ENCODE peak calls at places on chromosome 7, in six cellular contexts. Y is lower lobe of right lung, P is transverse colon, E is RWPE1, L is astrocyte of the cerebellum, T is H9. O is an unnamed sample.

GRCh38 chr7:72709909-72710308 is 118.1 kb downstream of the TYW1B start:
- DNase-seq in Y (no peak), T (no peak), E (no peak), L (no peak), P (no peak), O (no peak)

GRCh38 chr7:20141666-20142065 is 75.5 kb downstream of the MACC1 start:
- DNase-seq in T (no peak), E (no peak), P (no peak), Y (no peak), L (peak), O (no peak)

GRCh38 chr7:108226723-108227359 is 96.7 kb upstream of the LAMB4 start:
- DNase-seq in E (no peak), T (no peak), P (no peak), L (peak), Y (no peak), O (no peak)

GRCh38 chr7:82699773-82700186 is 256.2 kb upstream of the CACNA2D1 start:
- DNase-seq in E (peak), Y (no peak), P (peak), L (peak), T (no peak), O (peak)

GRCh38 chr7:35799846-35800717 is 775 bp upstream of the SEPTIN7 start:
- DNase-seq in L (peak), Y (peak), T (peak), P (peak), E (peak), O (peak)

GRCh38 chr7:22589641-22590141 is 89.7 kb upstream of the STEAP1B start:
- DNase-seq in E (no peak), P (no peak), L (peak), Y (peak), T (no peak), O (peak)

GRCh38 chr7:24917510-24918239 is 62.3 kb downstream of the OSBPL3 start:
- DNase-seq in T (no peak), Y (no peak), E (no peak), L (peak), P (no peak), O (no peak)

GRCh38 chr7:135774284-135774683 is 25.7 kb upstream of the FAM180A start:
- DNase-seq in Y (no peak), P (peak), T (no peak), L (no peak), E (peak), O (no peak)

GRCh38 chr7:44693641-44694313 is 54.9 kb upstream of the ZMIZ2 start:
- DNase-seq in E (no peak), T (no peak), P (no peak), L (peak), Y (peak), O (peak)

GRCh38 chr7:22944506-22944905 is 69.4 kb downstream of the HYCC1 start:
- DNase-seq in Y (no peak), L (no peak), P (no peak), T (no peak), E (no peak), O (no peak)

GRCh38 chr7:80288175-80289122 is 153.8 kb downstream of the GNAI1 start:
- DNase-seq in E (no peak), T (peak), P (no peak), Y (no peak), L (peak), O (peak)

GRCh38 chr7:42077276-42078135 is 159.5 kb downstream of the GLI3 start:
- DNase-seq in E (no peak), T (no peak), P (no peak), L (no peak), Y (no peak), O (no peak)

GRCh38 chr7:54161621-54162020 is 380.6 kb upstream of the VSTM2A start:
- DNase-seq in E (no peak), Y (no peak), P (no peak), T (no peak), L (no peak), O (no peak)

GRCh38 chr7:139734395-139734794 is 43.4 kb downstream of the HIPK2 start:
- DNase-seq in Y (no peak), E (peak), T (no peak), P (peak), L (peak), O (peak)

GRCh38 chr7:93622036-93622714 is 47.7 kb upstream of the CALCR start:
- DNase-seq in T (peak), Y (no peak), L (peak), E (peak), P (no peak), O (peak)

GRCh38 chr7:106737202-106737562 is 76.2 kb upstream of the CCDC71L start:
- DNase-seq in P (no peak), E (peak), L (peak), T (no peak), Y (no peak), O (peak)

GRCh38 chr7:43888983-43889945 is 17.1 kb downstream of the URGCP start:
- DNase-seq in Y (no peak), T (no peak), E (no peak), P (no peak), L (no peak), O (no peak)

GRCh38 chr7:70545214-70545613 is 586.7 kb upstream of the GALNT17 start:
- DNase-seq in P (no peak), T (no peak), Y (no peak), L (no peak), E (no peak), O (no peak)

GRCh38 chr7:22433710-22434460 is 66.1 kb downstream of the STEAP1B start:
- DNase-seq in L (no peak), T (peak), P (no peak), E (peak), Y (no peak), O (no peak)

GRCh38 chr7:1852781-1853618 is 182.9 kb downstream of the ELFN1 start:
- DNase-seq in P (no peak), E (no peak), Y (peak), L (no peak), T (no peak), O (no peak)

GRCh38 chr7:104275900-104276299 is 52.5 kb upstream of the LHFPL3 start:
- DNase-seq in L (no peak), T (no peak), Y (no peak), E (no peak), P (no peak), O (peak)

GRCh38 chr7:29976673-29977072 is 12.9 kb downstream of the SCRN1 start:
- DNase-seq in E (no peak), L (peak), T (no peak), Y (no peak), P (no peak), O (no peak)

GRCh38 chr7:29974286-29974685 is 15.3 kb downstream of the SCRN1 start:
- DNase-seq in L (no peak), T (no peak), E (no peak), P (no peak), Y (no peak), O (no peak)

GRCh38 chr7:29975564-29975963 is 14.0 kb downstream of the SCRN1 start:
- DNase-seq in P (no peak), E (no peak), Y (no peak), T (no peak), L (no peak), O (no peak)

GRCh38 chr7:29977926-29978652 is 11.5 kb downstream of the SCRN1 start:
- DNase-seq in Y (no peak), L (no peak), P (no peak), E (no peak), T (peak), O (peak)

DNA sequence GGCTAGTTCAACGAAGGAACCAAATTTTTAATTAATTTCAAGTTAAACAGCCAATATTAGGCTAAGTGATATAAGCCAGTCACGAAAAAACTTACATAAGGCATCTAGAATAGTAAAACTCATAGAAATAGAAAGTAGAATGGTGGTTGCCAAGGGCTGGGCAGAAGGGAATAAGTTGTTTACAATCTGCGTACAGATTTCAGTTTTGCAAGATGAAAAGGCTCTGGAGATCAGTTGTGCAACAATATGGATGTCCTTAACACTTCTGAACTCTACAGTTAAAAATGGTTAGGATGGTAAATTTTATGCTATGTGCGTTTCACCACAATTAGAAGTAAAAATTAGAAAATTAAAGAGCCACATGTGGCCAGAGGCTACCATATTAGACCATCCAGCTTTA is 13.3 kb downstream of the SCRN1 start:
- DNase-seq in E (no peak), Y (no peak), P (no peak), L (no peak), T (no peak), O (no peak)
- TF ChIP-seq CTCF in E (no peak), Y (no peak), P (no peak), L (no peak), T (no peak), O (no peak)

GRCh38 chr7:12244129-12244528 is 33.0 kb downstream of the TMEM106B start:
- DNase-seq in T (peak), P (peak), E (peak), L (no peak), Y (peak), O (peak)
- TF ChIP-seq CTCF in T (peak), P (peak), E (no peak), L (peak), Y (peak), O (no peak)

DNA sequence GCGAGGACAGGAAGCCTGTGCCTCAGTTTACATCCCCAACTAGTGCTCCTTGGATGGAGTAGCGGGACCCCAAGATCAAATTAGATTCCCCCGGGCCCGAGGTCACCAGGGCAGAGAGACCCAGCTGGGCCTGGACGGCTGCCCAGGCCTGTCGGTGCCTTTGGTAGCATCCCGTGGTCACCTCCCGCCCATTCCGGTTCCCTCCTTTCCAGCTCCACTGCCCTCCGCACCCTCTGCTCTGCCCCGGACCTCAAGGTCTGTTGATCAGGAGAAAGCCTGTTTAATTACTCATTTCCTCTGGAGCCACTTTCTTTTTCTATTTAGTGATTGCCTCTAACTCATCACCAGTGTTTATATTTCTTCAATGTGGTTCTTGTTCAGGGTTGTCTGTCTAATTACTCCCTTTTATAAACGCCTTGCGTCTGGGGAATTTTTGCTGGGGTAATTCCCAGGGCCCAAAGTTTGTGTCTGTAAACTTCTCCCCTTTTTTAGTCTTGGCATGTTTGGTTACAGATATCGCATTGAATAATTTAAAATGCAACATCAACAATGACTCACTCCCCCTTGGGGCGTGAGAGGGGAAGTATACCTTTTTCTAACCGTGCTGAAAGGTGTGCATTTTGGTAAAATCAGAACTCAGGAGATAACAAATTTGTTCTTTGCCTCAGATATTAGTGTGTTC is 1.9 kb downstream of the FOXK1 start:
- DNase-seq in E (peak), Y (peak), T (no peak), L (no peak), P (peak), O (peak)
- TF ChIP-seq CTCF in E (no peak), Y (no peak), T (peak), L (peak), P (peak), O (peak)

GRCh38 chr7:28136420-28136819 is 44.2 kb downstream of the JAZF1 start:
- DNase-seq in Y (no peak), L (no peak), P (no peak), E (no peak), T (no peak), O (no peak)

GRCh38 chr7:28138837-28139236 is 41.8 kb downstream of the JAZF1 start:
- DNase-seq in Y (no peak), P (no peak), T (no peak), L (no peak), E (no peak), O (no peak)

GRCh38 chr7:28136885-28137284 is 43.7 kb downstream of the JAZF1 start:
- DNase-seq in T (no peak), E (no peak), P (no peak), Y (no peak), L (no peak), O (no peak)

GRCh38 chr7:28135760-28136159 is 44.8 kb downstream of the JAZF1 start:
- DNase-seq in E (no peak), P (no peak), Y (no peak), L (no peak), T (no peak), O (no peak)

DNA sequence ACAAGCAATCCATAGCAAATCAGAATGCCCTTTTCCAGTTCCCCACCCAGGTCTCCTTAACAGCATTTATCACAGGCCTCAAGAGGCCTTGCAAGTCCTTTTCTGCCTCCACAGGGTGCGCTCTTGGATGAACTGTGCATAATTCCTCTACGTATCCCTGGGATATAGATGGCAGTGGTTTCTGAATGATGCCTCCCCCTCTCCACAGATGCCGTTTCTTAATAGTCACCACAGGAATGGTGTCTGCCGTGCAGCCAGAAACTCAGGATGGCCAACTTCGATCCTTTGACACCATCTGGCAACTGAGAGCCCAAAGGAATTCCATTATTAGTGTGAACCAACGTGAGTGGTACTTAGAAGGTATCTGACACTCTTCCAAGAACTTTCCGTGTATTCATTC is 43.1 kb downstream of the JAZF1 start:
- DNase-seq in Y (no peak), P (no peak), L (peak), T (no peak), E (no peak), O (no peak)
- TF ChIP-seq CTCF in Y (no peak), P (no peak), L (peak), T (no peak), E (no peak), O (no peak)

GRCh38 chr7:5406957-5407930 is 16.4 kb downstream of the TNRC18 start:
- DNase-seq in Y (no peak), E (no peak), T (peak), L (peak), P (no peak), O (no peak)
- TF ChIP-seq CTCF in Y (no peak), E (no peak), T (peak), L (no peak), P (no peak), O (no peak)

GRCh38 chr7:39810204-39810642 is 139.8 kb upstream of the CDK13 start:
- DNase-seq in L (no peak), T (peak), P (no peak), E (no peak), Y (no peak), O (peak)
- TF ChIP-seq CTCF in L (no peak), T (peak), P (no peak), E (no peak), Y (no peak), O (no peak)

DNA sequence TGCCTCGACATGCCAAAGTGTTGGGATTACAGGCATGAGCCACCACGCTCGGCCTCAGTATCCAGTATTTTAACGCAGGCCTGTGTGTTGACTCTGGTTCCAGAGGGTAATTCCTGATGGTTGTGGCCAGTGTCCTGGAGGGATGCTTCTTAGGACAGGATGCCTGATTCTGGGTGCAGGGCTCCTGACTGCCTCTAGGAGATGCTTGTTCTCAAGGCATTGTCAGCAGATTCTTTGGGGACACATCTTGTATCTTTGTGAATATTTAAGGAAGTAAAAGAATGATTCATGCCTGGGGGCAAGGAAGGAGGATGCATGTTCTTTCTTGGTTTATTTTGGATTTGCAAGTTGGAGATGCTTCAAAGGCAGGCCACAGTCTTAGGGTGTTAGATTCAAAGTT is 2.2 kb downstream of the ZDHHC4 start:
- DNase-seq in P (no peak), T (peak), Y (no peak), L (no peak), E (no peak), O (no peak)
- TF ChIP-seq CTCF in P (no peak), T (peak), Y (peak), L (peak), E (no peak), O (no peak)

O was measured in MCF 10A.